ENCODE peak calls at places on chromosomes 1 and 21, in ten cellular contexts. L is activated effector memory CD4-positive, alpha-beta T cell treated with Interleukin-2 at 50 U/mL for 16 hours; W is stimulated activated effector memory CD8-positive, alpha-beta T cell treated with anti-CD3 and anti-CD28 coated beads, Interleukin-12 subunit alpha, Interleukin-12 subunit beta, amount 100 ng/mL, for 72 hours; Y is COLO829; D is T47D; J is left ventricle myocardium superior; F is colonic mucosa; M is T-helper 2 cell treated with Interferon-gamma antibody and Interleukin-4, amounts not matched to agents 5 μg/mL and 100 μg/mL, for 36 hours; R is NCI-H510A treated with DMSO at 0.1 percent for 48 hours; I is iris pigment epithelial cell. N is an unnamed sample.

GRCh38 chr21:42141643-42142042 is 70.5 kb downstream of the UMODL1 start:
- DNase-seq in R (no peak), J (no peak), D (no peak), M (no peak), L (no peak), F (no peak), W (no peak), I (no peak), Y (no peak), N (no peak)

GRCh38 chr1:1703796-1704195 is 11.2 kb upstream of the SLC35E2B start:
- DNase-seq in I (no peak), R (no peak), W (no peak), D (no peak), Y (no peak), F (no peak), M (no peak), J (no peak), L (no peak), N (no peak)

GRCh38 chr1:18261891-18262290 is 154.3 kb downstream of the IGSF21 start:
- DNase-seq in R (no peak), F (no peak), L (no peak), M (no peak), D (no peak), J (no peak), Y (no peak), W (no peak), I (no peak), N (no peak)

GRCh38 chr1:55005351-55006140 is 6.8 kb downstream of the BSND start:
- DNase-seq in D (no peak), R (no peak), I (no peak), L (no peak), M (no peak), F (no peak), Y (no peak), W (no peak), J (no peak), N (no peak)

GRCh38 chr1:87044840-87045239 is 130.4 kb downstream of the HS2ST1 start:
- DNase-seq in W (no peak), R (no peak), M (peak; percentile 41), Y (no peak), J (no peak), F (no peak), I (no peak), L (no peak), D (no peak), N (no peak)

GRCh38 chr1:14297356-14297755 is 301.1 kb upstream of the KAZN start:
- DNase-seq in F (no peak), R (no peak), L (no peak), W (no peak), Y (no peak), J (no peak), I (no peak), M (no peak), D (no peak), N (no peak)

GRCh38 chr1:205961970-205962820 is 18.9 kb upstream of the SLC26A9 start:
- DNase-seq in D (no peak), I (peak; percentile 19), F (no peak), W (no peak), R (peak; percentile 57), J (no peak), L (no peak), Y (no peak), M (no peak), N (no peak)

GRCh38 chr1:47612816-47613215 is 175.0 kb downstream of the FOXD2 start:
- DNase-seq in R (no peak), Y (no peak), D (no peak), F (no peak), J (no peak), L (no peak), W (no peak), M (no peak), I (no peak), N (no peak)

GRCh38 chr21:44529011-44529421 is 11.0 kb downstream of the KRTAP10-1 start:
- DNase-seq in L (no peak), F (no peak), Y (no peak), R (no peak), W (no peak), J (no peak), I (no peak), M (no peak), D (no peak), N (no peak)

GRCh38 chr1:186577201-186577600 is 103.0 kb downstream of the PTGS2 start:
- DNase-seq in L (no peak), Y (no peak), J (no peak), F (no peak), I (no peak), M (no peak), W (no peak), D (peak; percentile 42), R (no peak), N (no peak)

GRCh38 chr1:155026154-155026553 is 7.4 kb downstream of the DCST2 start:
- DNase-seq in F (no peak), I (no peak), J (no peak), L (no peak), Y (no peak), M (no peak), D (no peak), R (no peak), W (no peak), N (no peak)

GRCh38 chr21:31566061-31566460 is 93.4 kb upstream of the SOD1 start:
- DNase-seq in L (no peak), I (peak; percentile 22), R (no peak), F (no peak), M (no peak), D (no peak), J (no peak), W (no peak), Y (no peak), N (no peak)

GRCh38 chr1:111541721-111542120 is 38.3 kb upstream of the ADORA3 start:
- DNase-seq in M (no peak), Y (no peak), R (no peak), W (no peak), I (peak; percentile 28), D (peak; percentile 14), J (no peak), F (no peak), L (no peak), N (no peak)

GRCh38 chr1:208055535-208055934 is 144.6 kb upstream of the CD34 start:
- DNase-seq in M (no peak), F (no peak), L (no peak), W (no peak), I (no peak), R (no peak), J (no peak), D (no peak), Y (no peak), N (no peak)

GRCh38 chr1:244219149-244219548 is 168.1 kb downstream of the ZBTB18 start:
- DNase-seq in R (no peak), W (no peak), Y (no peak), F (no peak), L (no peak), D (no peak), I (no peak), J (no peak), M (no peak), N (no peak)

GRCh38 chr1:175158133-175158532 is 34.4 kb downstream of the KIAA0040 start:
- DNase-seq in F (no peak), Y (no peak), D (no peak), L (no peak), W (no peak), R (no peak), M (peak; percentile 14), I (no peak), J (no peak), N (no peak)

GRCh38 chr1:164440222-164440621 is 118.8 kb upstream of the PBX1 start:
- DNase-seq in R (no peak), F (no peak), M (no peak), I (peak; percentile 12), J (no peak), W (no peak), L (no peak), D (peak; percentile 74), Y (no peak), N (peak; percentile 30)

GRCh38 chr1:28160677-28161328 is 15.7 kb downstream of the PTAFR start:
- DNase-seq in I (peak; percentile 95), J (no peak), D (no peak), M (no peak), F (no peak), L (no peak), R (no peak), W (no peak), Y (no peak), N (no peak)

GRCh38 chr1:1680031-1680911 is 12.3 kb downstream of the SLC35E2B start:
- DNase-seq in I (no peak), M (no peak), F (no peak), D (no peak), R (no peak), J (no peak), W (no peak), Y (no peak), L (no peak), N (no peak)